ENCODE peak calls at places on chromosomes 3 and 15, in four cellular contexts. J is AG04450, O is anterior cingulate cortex, I is NCI-H460. A is an unnamed sample.

GRCh38 chr15:80440024-80440423 is 35.8 kb downstream of the ARNT2 start:
- DNase-seq in O (no peak), I (no peak), J (no peak), A (no peak)

GRCh38 chr3:189787622-189788021 is 156.4 kb downstream of the TP63 start:
- DNase-seq in J (no peak), O (no peak), I (no peak), A (no peak)

GRCh38 chr3:53730565-53730964 is 115.7 kb downstream of the CHDH start:
- DNase-seq in O (no peak), J (no peak), I (no peak), A (no peak)

GRCh38 chr3:58471025-58471887 is 20.6 kb upstream of the KCTD6 start:
- DNase-seq in O (no peak), J (peak; percentile 33), I (peak; percentile 89), A (peak; percentile 74)

GRCh38 chr3:98884675-98885371 is 16.7 kb downstream of the DCBLD2 start:
- DNase-seq in J (no peak), O (no peak), I (no peak), A (no peak)

GRCh38 chr3:71709908-71710511 is 15.2 kb downstream of the EIF4E3 start:
- DNase-seq in O (no peak), J (no peak), I (no peak), A (no peak)

GRCh38 chr3:135558906-135559305 is 406.6 kb upstream of the PPP2R3A start:
- DNase-seq in I (no peak), O (no peak), J (no peak), A (no peak)

GRCh38 chr15:77596821-77597803 is 35.6 kb downstream of the LINGO1 start:
- DNase-seq in J (no peak), O (no peak), I (no peak), A (no peak)

GRCh38 chr15:90104551-90104950 is 2.3 kb upstream of the IDH2 start:
- DNase-seq in I (no peak), O (no peak), J (no peak), A (no peak)

GRCh38 chr3:27046346-27046745 is 322.8 kb downstream of the NEK10 start:
- DNase-seq in J (no peak), O (no peak), I (no peak), A (no peak)

GRCh38 chr15:29345549-29346525 is 76.2 kb upstream of the NSMCE3 start:
- DNase-seq in O (no peak), J (no peak), I (no peak), A (no peak)

GRCh38 chr3:158384019-158384418 is 187.0 kb upstream of the MLF1 start:
- DNase-seq in J (no peak), I (no peak), O (no peak), A (no peak)

GRCh38 chr3:51686512-51687215 is 15.6 kb downstream of the TEX264 start:
- DNase-seq in I (no peak), O (no peak), J (no peak), A (no peak)

GRCh38 chr3:12948891-12949711 is 107.7 kb upstream of the RPL32 start:
- DNase-seq in J (no peak), O (no peak), I (no peak), A (no peak)

GRCh38 chr15:84883916-84884781 is at the start of gene SLC28A1:
- DNase-seq in O (no peak), I (no peak), J (no peak), A (no peak)

GRCh38 chr3:52848617-52849016 is 13.8 kb upstream of the MUSTN1 start:
- DNase-seq in O (no peak), I (no peak), J (peak; percentile 49), A (peak; percentile 39)

GRCh38 chr15:101810905-101811304 is 1.1 kb upstream of the OR4F15 start:
- DNase-seq in J (no peak), I (no peak), O (no peak), A (no peak)

GRCh38 chr3:27511724-27512422 is 27.7 kb upstream of the SLC4A7 start:
- DNase-seq in J (no peak), I (no peak), O (no peak), A (no peak)